ENCODE peak calls at places on chromosomes 2 and 18, in six cellular contexts. One of them, this sample, is unnamed.

GRCh38 chr2:15840173-15840572 is 100.2 kb upstream of the MYCN start:
- DNase-seq in Peyer's patch: no peak
- DNase-seq in A673: no peak
- DNase-seq in omental fat pad: no peak
- DNase-seq in H9: no peak
- DNase-seq in GM10248: no peak
- DNase-seq in this sample: no peak

GRCh38 chr2:23436346-23437099 is 51.5 kb downstream of the KLHL29 start:
- DNase-seq in Peyer's patch: no peak
- DNase-seq in A673: no peak
- DNase-seq in omental fat pad: no peak
- DNase-seq in H9: peak; percentile 74
- DNase-seq in GM10248: no peak
- DNase-seq in this sample: no peak

GRCh38 chr2:70957838-70958237 is 20.6 kb upstream of the ANKRD53 start:
- DNase-seq in Peyer's patch: no peak
- DNase-seq in A673: no peak
- DNase-seq in omental fat pad: no peak
- DNase-seq in H9: peak; percentile 20
- DNase-seq in GM10248: no peak
- DNase-seq in this sample: no peak

GRCh38 chr2:135203944-135204343 is 151.9 kb downstream of the RAB3GAP1 start:
- DNase-seq in Peyer's patch: no peak
- DNase-seq in A673: no peak
- DNase-seq in omental fat pad: no peak
- DNase-seq in H9: no peak
- DNase-seq in GM10248: no peak
- DNase-seq in this sample: no peak

GRCh38 chr18:8215741-8216140 is 393.5 kb upstream of the RAB12 start:
- DNase-seq in Peyer's patch: no peak
- DNase-seq in A673: no peak
- DNase-seq in omental fat pad: no peak
- DNase-seq in H9: peak; percentile 32
- DNase-seq in GM10248: no peak
- DNase-seq in this sample: no peak

GRCh38 chr18:46559946-46560670 is 96.9 kb downstream of the LOXHD1 start:
- DNase-seq in Peyer's patch: no peak
- DNase-seq in A673: no peak
- DNase-seq in omental fat pad: no peak
- DNase-seq in H9: no peak
- DNase-seq in GM10248: no peak
- DNase-seq in this sample: no peak

GRCh38 chr18:22470511-22471181 is 52.9 kb upstream of the CTAGE1 start:
- DNase-seq in Peyer's patch: no peak
- DNase-seq in A673: no peak
- DNase-seq in omental fat pad: no peak
- DNase-seq in H9: no peak
- DNase-seq in GM10248: no peak
- DNase-seq in this sample: no peak

GRCh38 chr2:3422161-3422767 is 42.8 kb downstream of the TRAPPC12 start:
- DNase-seq in Peyer's patch: no peak
- DNase-seq in A673: peak; percentile 35
- DNase-seq in omental fat pad: no peak
- DNase-seq in H9: no peak
- DNase-seq in GM10248: peak; percentile 63
- DNase-seq in this sample: no peak

GRCh38 chr2:1047485-1047884 is 96.8 kb downstream of the SNTG2 start:
- DNase-seq in Peyer's patch: no peak
- DNase-seq in A673: peak; percentile 28
- DNase-seq in omental fat pad: no peak
- DNase-seq in H9: no peak
- DNase-seq in GM10248: no peak
- DNase-seq in this sample: no peak

GRCh38 chr2:111138834-111139233 is 18.1 kb downstream of the BCL2L11 start:
- DNase-seq in Peyer's patch: no peak
- DNase-seq in A673: no peak
- DNase-seq in omental fat pad: no peak
- DNase-seq in H9: no peak
- DNase-seq in GM10248: no peak
- DNase-seq in this sample: no peak

GRCh38 chr2:6863792-6864191 is 1.9 kb downstream of the CMPK2 start:
- DNase-seq in Peyer's patch: no peak
- DNase-seq in A673: peak; percentile 81
- DNase-seq in omental fat pad: no peak
- DNase-seq in H9: no peak
- DNase-seq in GM10248: no peak
- DNase-seq in this sample: no peak

GRCh38 chr2:42878581-42878980 is 86.2 kb upstream of the HAAO start:
- DNase-seq in Peyer's patch: peak; percentile 4
- DNase-seq in A673: no peak
- DNase-seq in omental fat pad: peak; percentile 13
- DNase-seq in H9: no peak
- DNase-seq in GM10248: peak; percentile 71
- DNase-seq in this sample: no peak

GRCh38 chr18:31454066-31454708 is 6.6 kb downstream of the DSG3 start:
- DNase-seq in Peyer's patch: no peak
- DNase-seq in A673: no peak
- DNase-seq in omental fat pad: no peak
- DNase-seq in H9: no peak
- DNase-seq in GM10248: no peak
- DNase-seq in this sample: no peak

GRCh38 chr2:108449410-108450200 is 599 bp downstream of the GCC2 start:
- DNase-seq in Peyer's patch: peak; percentile 66
- DNase-seq in A673: peak; percentile 26
- DNase-seq in omental fat pad: no peak
- DNase-seq in H9: no peak
- DNase-seq in GM10248: peak; percentile 26
- DNase-seq in this sample: no peak

GRCh38 chr2:20728114-20728758 is 61.3 kb downstream of the GDF7 start:
- DNase-seq in Peyer's patch: no peak
- DNase-seq in A673: no peak
- DNase-seq in omental fat pad: no peak
- DNase-seq in H9: no peak
- DNase-seq in GM10248: no peak
- DNase-seq in this sample: no peak

GRCh38 chr18:59143441-59143840 is 3.8 kb downstream of the SEC11C start:
- DNase-seq in Peyer's patch: no peak
- DNase-seq in A673: no peak
- DNase-seq in omental fat pad: no peak
- DNase-seq in H9: no peak
- DNase-seq in GM10248: peak; percentile 48
- DNase-seq in this sample: no peak

GRCh38 chr18:68817584-68817983 is 19.7 kb downstream of the CCDC102B start:
- DNase-seq in Peyer's patch: no peak
- DNase-seq in A673: no peak
- DNase-seq in omental fat pad: no peak
- DNase-seq in H9: no peak
- DNase-seq in GM10248: no peak
- DNase-seq in this sample: no peak

GRCh38 chr18:79517322-79517721 is 121.6 kb downstream of the NFATC1 start:
- DNase-seq in Peyer's patch: no peak
- DNase-seq in A673: no peak
- DNase-seq in omental fat pad: no peak
- DNase-seq in H9: peak; percentile 24
- DNase-seq in GM10248: no peak
- DNase-seq in this sample: no peak
- TF ChIP-seq CTCF in Peyer's patch: no peak
- TF ChIP-seq CTCF in A673: no peak
- TF ChIP-seq CTCF in omental fat pad: no peak
- TF ChIP-seq CTCF in H9: peak; percentile 28
- TF ChIP-seq CTCF in GM10248: no peak
- TF ChIP-seq CTCF in this sample: no peak

GRCh38 chr2:237791977-237792727 is 6.4 kb upstream of the RBM44 start:
- DNase-seq in Peyer's patch: no peak
- DNase-seq in A673: peak; percentile 17
- DNase-seq in omental fat pad: no peak
- DNase-seq in H9: peak; percentile 50
- DNase-seq in GM10248: no peak
- DNase-seq in this sample: no peak
- TF ChIP-seq CTCF in Peyer's patch: no peak
- TF ChIP-seq CTCF in A673: peak; percentile 34
- TF ChIP-seq CTCF in omental fat pad: no peak
- TF ChIP-seq CTCF in H9: peak; percentile 64
- TF ChIP-seq CTCF in GM10248: no peak
- TF ChIP-seq CTCF in this sample: peak; percentile 16

DNA sequence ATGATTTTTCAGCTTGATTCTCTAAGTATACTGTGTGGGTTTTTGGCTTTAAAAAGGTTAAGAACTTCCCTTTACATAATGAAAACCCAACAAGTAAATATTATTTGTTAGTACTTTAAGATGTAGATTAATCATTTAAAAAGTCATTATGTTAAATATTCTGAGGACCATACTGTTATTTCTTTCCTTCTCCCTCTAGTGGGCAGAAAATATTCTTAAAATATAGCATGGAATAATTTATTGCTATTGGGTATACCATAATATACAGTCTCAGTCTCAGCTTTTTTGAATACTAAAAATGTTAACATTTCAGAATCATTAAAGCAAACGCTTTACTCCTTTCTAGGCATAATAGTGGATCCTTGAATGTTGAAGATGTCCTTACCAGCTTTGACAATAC is 28.1 kb downstream of the CAMKMT start:
- DNase-seq in Peyer's patch: no peak
- DNase-seq in A673: no peak
- DNase-seq in omental fat pad: no peak
- DNase-seq in H9: no peak
- DNase-seq in GM10248: no peak
- DNase-seq in this sample: no peak
- TF ChIP-seq CTCF in Peyer's patch: no peak
- TF ChIP-seq CTCF in A673: peak; percentile 49
- TF ChIP-seq CTCF in omental fat pad: no peak
- TF ChIP-seq CTCF in H9: peak; percentile 43
- TF ChIP-seq CTCF in GM10248: no peak
- TF ChIP-seq CTCF in this sample: peak; percentile 64

DNA sequence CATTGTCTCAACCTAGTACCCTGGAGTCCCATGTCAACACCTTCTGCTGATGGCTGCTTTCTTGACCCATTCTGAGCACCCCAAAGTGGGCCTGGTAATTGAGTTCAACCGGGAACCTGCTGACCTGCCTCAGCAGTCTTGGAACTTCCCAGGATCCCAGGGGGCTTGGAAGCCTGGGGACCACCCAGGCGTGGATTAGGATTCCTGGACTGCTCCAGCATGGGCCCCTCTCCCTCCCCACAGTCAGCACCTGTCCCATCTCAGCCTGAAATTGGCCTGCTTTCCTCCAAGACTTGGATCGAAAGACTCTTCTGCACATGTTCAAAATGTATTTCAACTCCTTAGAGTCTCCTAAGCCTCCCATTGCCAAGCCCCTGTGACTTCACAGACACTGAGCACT is 15.4 kb upstream of the MRPL33 start:
- DNase-seq in Peyer's patch: no peak
- DNase-seq in A673: no peak
- DNase-seq in omental fat pad: no peak
- DNase-seq in H9: no peak
- DNase-seq in GM10248: no peak
- DNase-seq in this sample: no peak
- TF ChIP-seq CTCF in Peyer's patch: no peak
- TF ChIP-seq CTCF in A673: no peak
- TF ChIP-seq CTCF in omental fat pad: no peak
- TF ChIP-seq CTCF in H9: no peak
- TF ChIP-seq CTCF in GM10248: no peak
- TF ChIP-seq CTCF in this sample: no peak

This sample was measured in mesothelial cell of epicardium.